ENCODE peak calls at places on chromosomes 7 and 10, in six cellular contexts. D is type B pancreatic cell; V is dorsolateral prefrontal cortex; H is activated T-cell treated with anti-CD3 and anti-CD28 coated beads, Interleukin-2, amount 50 U/mL, for 24 hours; U is NCI-H1694 treated with DMSO at 0.1 percent for 48 hours; E is HCEC 1CT. F is an unnamed sample.

GRCh38 chr10:11712761-11713160 is 29.4 kb upstream of the ECHDC3 start:
- DNase-seq in D (no peak), V (no peak), H (no peak), U (no peak), E (peak), F (no peak)

GRCh38 chr10:90884414-90884813 is 12.6 kb downstream of the RPP30 start:
- DNase-seq in D (no peak), V (no peak), H (no peak), U (no peak), E (peak), F (no peak)

GRCh38 chr7:23205861-23206510 is 24.1 kb downstream of the NUP42 start:
- DNase-seq in D (no peak), V (no peak), H (peak), U (no peak), E (no peak), F (no peak)

GRCh38 chr7:106629521-106629920 is 31.4 kb downstream of the CCDC71L start:
- DNase-seq in D (no peak), V (no peak), H (no peak), U (no peak), E (peak), F (no peak)

GRCh38 chr7:28037220-28038010 is 143.2 kb downstream of the JAZF1 start:
- DNase-seq in D (no peak), V (no peak), H (no peak), U (no peak), E (peak), F (peak)

GRCh38 chr7:80047032-80047431 is 87.6 kb upstream of the GNAI1 start:
- DNase-seq in D (no peak), V (no peak), H (no peak), U (peak), E (peak), F (no peak)

GRCh38 chr7:155835446-155836215 is 23.4 kb upstream of the SHH start:
- DNase-seq in D (no peak), V (no peak), H (no peak), U (no peak), E (no peak), F (no peak)

GRCh38 chr7:2980406-2981102 is 63.1 kb downstream of the CARD11 start:
- DNase-seq in D (no peak), V (no peak), H (no peak), U (no peak), E (no peak), F (no peak)

GRCh38 chr7:79406371-79406770 is 47.1 kb downstream of the MAGI2 start:
- DNase-seq in D (no peak), V (no peak), H (no peak), U (no peak), E (no peak), F (no peak)

GRCh38 chr10:46270086-46270811 is 16.5 kb upstream of the ANTXRL start:
- DNase-seq in D (peak), V (peak), H (peak), U (no peak), E (no peak), F (no peak)

GRCh38 chr7:96826089-96826488 is 116.4 kb upstream of the SEM1 start:
- DNase-seq in D (no peak), V (no peak), H (no peak), U (no peak), E (no peak), F (no peak)

GRCh38 chr7:35908305-35909223 is 107.7 kb downstream of the SEPTIN7 start:
- DNase-seq in D (no peak), V (peak), H (no peak), U (no peak), E (no peak), F (no peak)

GRCh38 chr7:142389544-142389943 is 131.7 kb upstream of the PRSS58 start:
- DNase-seq in D (no peak), V (no peak), H (no peak), U (no peak), E (no peak), F (no peak)